ENCODE peak calls at places on chromosomes 13 and 19, in nine cellular contexts. G, U, D, J, C, R, P, T and L are unnamed samples. For H3K36me3, the result is how much of the 10 kb centered on the place peaks cover.

GRCh38 chr13:73212482-73212881 is 153.7 kb downstream of the KLF5 start:
- DNase-seq in G (no peak), U (no peak), D (no peak), J (no peak), C (no peak), R (no peak), P (no peak), T (no peak), L (no peak)

GRCh38 chr19:19372656-19373416 is 32.6 kb upstream of the GATAD2A start:
- DNase-seq in G (peak), U (no peak), D (peak), J (peak), C (peak), R (peak), P (no peak), T (peak), L (peak)

GRCh38 chr19:19262190-19263057 is 10.7 kb downstream of the TM6SF2 start:
- DNase-seq in G (no peak), U (peak), D (no peak), J (no peak), C (no peak), R (no peak), P (no peak), T (no peak), L (no peak)

GRCh38 chr13:107138987-107139386 is 571.0 kb upstream of the ARGLU1 start:
- DNase-seq in G (no peak), U (no peak), D (no peak), J (no peak), C (no peak), R (no peak), P (no peak), T (no peak), L (no peak)

GRCh38 chr13:48492123-48493075 is 40.5 kb downstream of the RCBTB2 start:
- DNase-seq in G (peak), U (no peak), D (peak), J (peak), C (peak), R (peak), P (no peak), T (peak), L (peak)

GRCh38 chr19:6476155-6476895 is 5.3 kb downstream of the DENND1C start:
- DNase-seq in G (peak), U (peak), D (peak), J (peak), C (peak), R (peak), P (no peak), T (peak), L (peak)

GRCh38 chr13:23558675-23559536 is 11.3 kb upstream of the TNFRSF19 start:
- DNase-seq in G (peak), U (no peak), D (no peak), J (peak), C (peak), R (peak), P (no peak), T (no peak), L (peak)

GRCh38 chr19:38266070-38266469 is 1.7 kb downstream of the SPINT2 start:
- DNase-seq in G (no peak), U (no peak), D (no peak), J (no peak), C (no peak), R (no peak), P (no peak), T (peak), L (peak)

GRCh38 chr19:54152878-54153524 is 6.5 kb downstream of the LENG1 start:
- DNase-seq in G (no peak), U (no peak), D (no peak), J (no peak), C (no peak), R (no peak), P (no peak), T (no peak), L (no peak)
- H3K36me3 ChIP-seq in G (under half), U (under half), D (under half), J (under half), C (under half), R (half or more), P (half or more), T (under half), L (half or more)

GRCh38 chr19:5037936-5038335 is 69.0 kb downstream of the KDM4B start:
- DNase-seq in G (no peak), U (no peak), D (no peak), J (no peak), C (no peak), R (no peak), P (no peak), T (no peak), L (no peak)
- H3K36me3 ChIP-seq in G (under half), U (under half), D (under half), J (under half), C (under half), R (half or more), P (under half), T (under half), L (half or more)

GRCh38 chr19:49084206-49085019 is 838 bp upstream of the SNRNP70 start:
- DNase-seq in G (no peak), U (no peak), D (no peak), J (no peak), C (no peak), R (no peak), P (no peak), T (peak), L (no peak)
- H3K36me3 ChIP-seq in G (under half), U (under half), D (under half), J (under half), C (under half), R (under half), P (under half), T (under half), L (under half)

DNA sequence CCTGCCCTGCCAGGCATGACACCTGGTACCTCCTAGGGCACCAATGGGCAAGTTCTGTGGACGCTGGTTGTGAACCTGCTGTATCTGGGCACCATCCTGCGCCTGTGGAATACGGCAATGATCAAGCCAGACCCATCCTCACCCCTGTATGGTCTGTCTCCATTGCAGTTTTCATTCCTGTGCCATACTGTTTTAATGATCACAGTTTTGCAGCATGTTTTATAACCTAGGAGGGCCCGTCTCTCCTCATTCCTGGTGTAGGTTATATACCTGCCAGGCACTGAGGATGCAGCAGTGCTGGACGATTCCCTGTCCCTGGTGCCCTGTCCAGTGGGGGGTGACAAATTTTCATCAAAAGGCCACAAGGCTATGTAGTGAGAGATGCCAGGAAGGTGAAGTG is 5.6 kb downstream of the TBC1D17 start:
- DNase-seq in G (no peak), U (no peak), D (no peak), J (no peak), C (no peak), R (no peak), P (no peak), T (no peak), L (no peak)
- H3K36me3 ChIP-seq in G (under half), U (under half), D (under half), J (under half), C (under half), R (half or more), P (under half), T (under half), L (half or more)

DNA sequence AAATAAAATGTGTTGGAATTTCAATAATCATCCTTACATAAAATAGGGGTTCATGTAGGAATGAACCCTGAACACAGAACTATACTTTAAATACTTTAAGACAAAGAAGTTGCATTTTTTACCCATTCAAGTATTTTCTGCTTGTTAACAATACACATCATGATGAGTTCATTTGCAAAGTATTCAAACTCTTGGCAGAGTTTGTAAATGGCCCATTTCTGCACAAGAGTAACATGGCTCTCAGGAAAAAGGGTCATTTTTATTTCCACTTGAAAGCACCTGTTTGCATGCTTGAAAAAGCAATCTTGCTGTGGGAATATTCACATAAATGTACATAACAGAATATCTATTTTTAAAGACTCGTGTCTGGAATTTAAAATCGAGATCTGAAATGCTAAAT is 18.1 kb downstream of the ESD start:
- DNase-seq in G (no peak), U (no peak), D (no peak), J (no peak), C (no peak), R (no peak), P (no peak), T (no peak), L (no peak)
- H3K36me3 ChIP-seq in G (under half), U (under half), D (under half), J (under half), C (under half), R (half or more), P (under half), T (under half), L (under half)

DNA sequence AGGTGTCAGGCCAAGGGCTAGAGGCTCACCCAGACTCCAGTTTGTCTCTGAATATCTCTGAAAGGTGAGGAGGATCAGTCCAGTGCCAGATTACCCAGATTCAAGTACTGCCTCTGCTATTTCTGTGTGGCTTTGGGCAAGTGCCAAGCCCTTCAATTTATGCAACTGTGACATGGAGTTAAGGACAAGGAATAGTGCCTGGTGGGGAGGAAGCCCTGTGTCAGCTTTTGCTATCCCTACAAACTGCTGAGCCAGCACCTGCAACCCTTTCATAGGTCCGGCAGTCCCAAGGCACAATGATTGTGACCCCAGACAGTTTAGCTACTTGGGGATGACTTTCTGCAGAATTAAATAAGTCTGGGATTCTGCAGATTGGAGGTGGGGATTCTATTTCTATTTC is 123.0 kb downstream of the KL start:
- DNase-seq in G (peak), U (no peak), D (peak), J (no peak), C (peak), R (no peak), P (peak), T (no peak), L (no peak)
- H3K36me3 ChIP-seq in G (under half), U (under half), D (under half), J (under half), C (under half), R (under half), P (under half), T (under half), L (under half)

GRCh38 chr13:110444226-110444653 is 117.3 kb downstream of the RAB20 start:
- DNase-seq in G (no peak), U (no peak), D (no peak), J (no peak), C (no peak), R (no peak), P (no peak), T (no peak), L (peak)
- H3K36me3 ChIP-seq in G (under half), U (under half), D (under half), J (under half), C (under half), R (half or more), P (half or more), T (under half), L (half or more)

DNA sequence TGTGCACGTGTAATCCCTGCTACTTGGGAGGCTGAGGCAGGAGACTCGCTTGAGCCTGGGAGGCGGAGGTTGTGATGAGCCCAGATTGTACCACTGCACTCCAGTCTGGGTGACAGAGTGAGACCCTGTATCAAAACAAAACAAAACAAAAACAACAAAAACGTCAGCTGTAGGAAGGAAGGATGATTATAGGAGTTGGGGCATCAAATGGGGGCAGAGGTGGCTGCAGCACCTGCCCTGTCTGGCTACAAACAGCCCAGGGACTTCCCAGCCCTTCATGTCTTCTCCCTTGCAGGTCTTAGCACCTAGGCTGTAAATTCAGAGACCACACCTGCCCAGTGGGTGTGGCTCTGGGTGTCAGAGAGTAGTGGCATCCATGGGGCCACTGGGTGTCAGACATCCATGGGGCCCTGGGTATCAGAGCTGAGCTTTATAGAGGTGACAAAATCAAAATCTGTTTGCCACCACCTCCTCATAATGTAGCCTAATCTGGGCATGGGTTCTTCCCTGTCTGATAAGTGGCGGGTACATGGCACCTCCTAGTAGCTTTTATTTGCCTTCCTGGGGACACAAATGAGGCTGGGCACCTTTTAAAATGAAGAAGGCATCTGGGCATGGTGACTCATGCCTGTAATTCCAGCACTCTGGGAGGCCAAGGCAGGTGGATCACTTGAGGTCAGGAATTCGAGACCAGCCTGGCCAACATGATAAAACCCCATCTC is 4.7 kb upstream of the B3GNT3 start:
- DNase-seq in G (no peak), U (no peak), D (no peak), J (no peak), C (no peak), R (no peak), P (no peak), T (peak), L (no peak)
- H3K36me3 ChIP-seq in G (under half), U (under half), D (under half), J (under half), C (under half), R (under half), P (under half), T (under half), L (under half)

GRCh38 chr13:110164706-110165105 is 142.3 kb downstream of the COL4A1 start:
- DNase-seq in G (no peak), U (no peak), D (peak), J (no peak), C (no peak), R (no peak), P (no peak), T (no peak), L (no peak)

GRCh38 chr13:110163020-110163658 is 143.8 kb downstream of the COL4A1 start:
- DNase-seq in G (no peak), U (no peak), D (peak), J (no peak), C (no peak), R (no peak), P (no peak), T (no peak), L (peak)

GRCh38 chr13:110162053-110162452 is 144.9 kb downstream of the COL4A1 start:
- DNase-seq in G (no peak), U (no peak), D (peak), J (no peak), C (no peak), R (no peak), P (no peak), T (no peak), L (no peak)

GRCh38 chr13:110158201-110158600 is 148.8 kb downstream of the COL4A1 start:
- DNase-seq in G (no peak), U (no peak), D (peak), J (no peak), C (no peak), R (no peak), P (no peak), T (no peak), L (no peak)

GRCh38 chr13:110161112-110161897 is 145.7 kb downstream of the COL4A1 start:
- DNase-seq in G (no peak), U (no peak), D (peak), J (no peak), C (no peak), R (peak), P (no peak), T (no peak), L (no peak)
- H3K36me3 ChIP-seq in G (under half), U (under half), D (under half), J (under half), C (under half), R (half or more), P (half or more), T (under half), L (under half)